ENCODE peak calls at places on chromosomes 5 and 9, in six cellular contexts. Y is activated naive CD4-positive, alpha-beta T cell; T is KG1; G is neural crest cell; V is T-cell; D is stimulated activated CD8-positive, alpha-beta memory T cell treated with anti-CD3 and anti-CD28 coated beads, Interleukin-4, amount 100 ng/mL, for 24 hours. C is an unnamed sample.

GRCh38 chr9:121201738-121202533 is at the start of gene RAB14:
- DNase-seq in Y (peak; percentile 99), D (peak; percentile 100), V (peak; percentile 100), G (peak; percentile 100), T (peak; percentile 98), C (peak; percentile 100)

GRCh38 chr5:168609806-168610482 is 30.8 kb upstream of the PANK3 start:
- DNase-seq in D (no peak), V (no peak), G (no peak), T (no peak), Y (no peak), C (no peak)

GRCh38 chr5:122429545-122430327 is 117.7 kb downstream of the SNCAIP start:
- DNase-seq in G (no peak), T (no peak), V (no peak), D (no peak), Y (no peak), C (no peak)

GRCh38 chr5:41087461-41087860 is 16.3 kb upstream of the MROH2B start:
- DNase-seq in D (no peak), Y (no peak), T (no peak), V (no peak), G (no peak), C (no peak)

GRCh38 chr9:136576269-136576626 is 30.4 kb upstream of the NOTCH1 start:
- DNase-seq in T (no peak), D (no peak), G (no peak), Y (no peak), V (no peak), C (no peak)

GRCh38 chr5:81948349-81948748 is 23.5 kb upstream of the ATG10 start:
- DNase-seq in T (no peak), D (no peak), Y (no peak), V (no peak), G (no peak), C (no peak)

GRCh38 chr9:69554945-69555344 is 117.2 kb downstream of the APBA1 start:
- DNase-seq in V (no peak), Y (no peak), G (no peak), T (no peak), D (no peak), C (no peak)

GRCh38 chr5:140637722-140638473 is 1.4 kb upstream of the TMCO6 start:
- DNase-seq in Y (no peak), V (no peak), G (no peak), D (no peak), T (no peak), C (no peak)

GRCh38 chr9:4725706-4726442 is 15.1 kb downstream of the AK3 start:
- DNase-seq in T (no peak), V (no peak), Y (no peak), G (no peak), D (no peak), C (no peak)

GRCh38 chr9:129583308-129584038 is 37.4 kb downstream of the C9orf50 start:
- DNase-seq in D (no peak), V (no peak), G (no peak), T (peak; percentile 59), Y (no peak), C (no peak)

GRCh38 chr9:98019098-98019497 is 36.0 kb downstream of the ANP32B start:
- DNase-seq in T (no peak), D (no peak), V (no peak), G (no peak), Y (no peak), C (no peak)

GRCh38 chr9:129981180-129981907 is 61.6 kb downstream of the FNBP1 start:
- DNase-seq in T (no peak), G (no peak), Y (no peak), V (no peak), D (no peak), C (no peak)

GRCh38 chr9:32672478-32672877 is 37.0 kb upstream of the TAF1L start:
- DNase-seq in Y (no peak), G (no peak), D (no peak), T (no peak), V (no peak), C (no peak)

GRCh38 chr5:112983307-112983811 is 6.8 kb downstream of the DCP2 start:
- DNase-seq in V (no peak), D (no peak), G (no peak), Y (no peak), T (no peak), C (no peak)

GRCh38 chr5:133801431-133801830 is 167.0 kb downstream of the C5orf15 start:
- DNase-seq in D (no peak), T (no peak), Y (no peak), V (no peak), G (no peak), C (no peak)

GRCh38 chr5:148268556-148268955 is at the start of gene SPINK13:
- DNase-seq in D (no peak), V (no peak), Y (no peak), T (no peak), G (no peak), C (no peak)

GRCh38 chr5:161625673-161626072 is 59.8 kb upstream of the GABRA6 start:
- DNase-seq in T (no peak), Y (no peak), G (no peak), D (no peak), V (no peak), C (no peak)

GRCh38 chr9:135329571-135330306 is 149.8 kb upstream of the PPP1R26 start:
- DNase-seq in Y (no peak), G (no peak), V (no peak), T (no peak), D (no peak), C (no peak)

GRCh38 chr9:136265561-136266355 is 20.1 kb upstream of the QSOX2 start:
- DNase-seq in Y (no peak), T (no peak), V (no peak), G (no peak), D (no peak), C (no peak)

GRCh38 chr5:153781325-153781724 is 257.4 kb downstream of the FAM114A2 start:
- DNase-seq in T (no peak), G (no peak), V (no peak), Y (no peak), D (no peak), C (no peak)

C was measured in activated gamma-delta T cell treated with anti-CD3 and anti-CD28 coated beads, Interleukin-2, amount 50 U/mL, for 16 hours.